ENCODE peak calls at places on chromosomes 11 and 22, in ten cellular contexts. N, T, A, D, P, R, V, Q, Z and E are unnamed samples.
A peak's percentile ranks its signal among the peaks of the same experiment; 100 is the strongest.

GRCh38 chr11:131663403-131664200 is 293.2 kb downstream of the NTM start:
- DNase-seq in Z (no peak), R (no peak), T (no peak), V (no peak), Q (no peak), D (no peak), A (no peak), P (no peak), N (no peak), E (no peak)

GRCh38 chr11:32870676-32871075 is 21.9 kb upstream of the QSER1 start:
- DNase-seq in D (no peak), T (no peak), V (no peak), N (no peak), A (no peak), R (peak; percentile 47), Z (no peak), P (no peak), Q (no peak), E (peak; percentile 24)

GRCh38 chr22:35426801-35427140 is 26.8 kb downstream of the MCM5 start:
- DNase-seq in D (no peak), V (no peak), T (no peak), A (no peak), Z (no peak), N (no peak), Q (no peak), R (no peak), P (no peak), E (no peak)

GRCh38 chr11:62148271-62148980 is 24.6 kb downstream of the INCENP start:
- DNase-seq in Q (no peak), N (no peak), T (peak; percentile 9), V (no peak), R (no peak), D (peak; percentile 45), Z (no peak), P (no peak), A (no peak), E (no peak)

GRCh38 chr11:117822522-117823033 is 2.0 kb downstream of the FXYD2 start:
- DNase-seq in R (no peak), N (peak; percentile 55), A (no peak), V (no peak), T (no peak), Q (no peak), D (no peak), Z (no peak), P (no peak), E (no peak)

GRCh38 chr11:68052137-68052873 is 13.5 kb downstream of the TCIRG1 start:
- DNase-seq in Q (no peak), N (no peak), T (no peak), R (no peak), Z (no peak), P (no peak), A (no peak), D (no peak), V (no peak), E (no peak)

GRCh38 chr11:41328324-41328723 is 131.1 kb downstream of the LRRC4C start:
- DNase-seq in Z (no peak), R (no peak), N (no peak), A (no peak), D (no peak), Q (no peak), P (no peak), V (no peak), T (no peak), E (no peak)

GRCh38 chr11:116913000-116913399 is 75.6 kb upstream of the APOA1 start:
- DNase-seq in N (no peak), A (peak; percentile 73), V (no peak), P (no peak), R (no peak), Z (no peak), D (no peak), Q (peak; percentile 68), T (no peak), E (no peak)

GRCh38 chr11:127080735-127081134 is 80.2 kb upstream of the KIRREL3 start:
- DNase-seq in R (no peak), T (no peak), A (no peak), D (no peak), Q (no peak), N (no peak), V (no peak), P (no peak), Z (no peak), E (no peak)

GRCh38 chr11:76606102-76606793 is 64.3 kb downstream of the LRRC32 start:
- DNase-seq in Z (no peak), P (peak; percentile 73), N (no peak), V (no peak), T (no peak), Q (no peak), D (no peak), A (peak; percentile 64), R (no peak), E (no peak)

GRCh38 chr11:71979582-71979981 is 19.1 kb upstream of the IL18BP start:
- DNase-seq in N (no peak), R (no peak), D (no peak), Q (no peak), P (no peak), V (no peak), T (no peak), A (no peak), Z (no peak), E (no peak)

GRCh38 chr11:129375731-129376657 is at the start of gene BARX2:
- DNase-seq in A (peak; percentile 40), R (no peak), Z (no peak), V (peak; percentile 26), D (peak; percentile 72), T (peak; percentile 82), P (no peak), Q (peak; percentile 65), N (peak; percentile 62), E (no peak)

GRCh38 chr11:132402056-132402684 is 1031.8 kb downstream of the NTM start:
- DNase-seq in R (no peak), P (peak; percentile 17), N (peak; percentile 63), T (no peak), A (peak; percentile 56), V (no peak), Z (no peak), Q (peak; percentile 62), D (no peak), E (peak; percentile 82)

GRCh38 chr22:32617883-32618282 is 143.3 kb downstream of the FBXO7 start:
- DNase-seq in P (no peak), Q (no peak), D (no peak), N (no peak), A (no peak), Z (no peak), R (no peak), T (no peak), V (no peak), E (no peak)

GRCh38 chr11:65185166-65185565 is 3.4 kb downstream of the CAPN1 start:
- DNase-seq in A (no peak), P (no peak), V (no peak), Z (no peak), R (no peak), T (no peak), N (no peak), Q (no peak), D (no peak), E (no peak)
- TF ChIP-seq CTCF in A (no peak), P (no peak), V (no peak), Z (no peak), R (no peak), T (no peak), N (no peak), Q (no peak), D (no peak), E (no peak)

GRCh38 chr11:108221401-108221800 is 1.0 kb downstream of the NPAT start:
- DNase-seq in D (no peak), T (no peak), R (no peak), V (no peak), Z (no peak), N (no peak), Q (peak; percentile 35), P (no peak), A (peak; percentile 48), E (no peak)

GRCh38 chr11:108221981-108222685 is at the start of gene NPAT:
- DNase-seq in V (no peak), P (no peak), Z (no peak), A (no peak), Q (peak; percentile 2), D (no peak), T (peak; percentile 31), N (no peak), R (peak; percentile 67), E (peak; percentile 53)

GRCh38 chr11:108222686-108223448 is at the start of gene ATM:
- DNase-seq in N (peak; percentile 100), P (peak; percentile 99), Z (peak; percentile 91), D (peak; percentile 99), T (peak; percentile 99), R (peak; percentile 99), Q (peak; percentile 99), A (peak; percentile 99), V (peak; percentile 98), E (peak; percentile 99)

GRCh38 chr11:108218912-108219783 is 3.3 kb downstream of the NPAT start:
- DNase-seq in Z (no peak), V (no peak), D (no peak), N (no peak), Q (no peak), A (no peak), R (no peak), P (no peak), T (no peak), E (no peak)

DNA sequence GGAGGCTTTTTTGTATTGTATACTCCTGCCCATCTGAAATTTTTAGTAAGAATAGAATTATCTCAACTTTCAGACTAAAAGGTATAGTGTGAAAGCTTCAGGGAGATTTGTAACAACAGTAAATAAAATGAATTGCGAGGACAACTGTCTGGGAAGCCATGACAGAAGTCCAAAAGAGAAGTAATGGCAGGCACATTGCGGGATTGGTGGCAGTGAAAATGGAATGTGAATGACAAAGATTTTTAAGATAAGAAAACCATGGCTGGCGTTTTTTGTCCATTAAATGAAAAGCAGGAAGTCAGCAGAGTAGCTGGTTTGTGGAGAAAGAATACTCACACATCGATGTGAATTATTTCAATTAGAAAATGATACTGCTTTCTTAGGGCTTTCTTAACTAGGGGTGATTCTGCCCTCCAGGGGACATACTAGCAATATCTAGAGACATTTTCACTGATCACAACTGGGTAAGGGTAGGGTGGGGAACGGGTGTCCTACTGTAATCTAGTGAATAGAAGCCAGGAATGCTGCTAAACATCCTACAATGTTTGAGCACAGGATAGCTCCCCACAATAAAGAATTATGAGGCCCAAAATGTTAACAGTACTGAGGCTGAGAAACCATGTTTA is 1.6 kb downstream of the NPAT start:
- DNase-seq in A (no peak), Q (no peak), T (no peak), D (no peak), R (no peak), N (no peak), P (no peak), Z (no peak), V (no peak), E (peak; percentile 45)
- TF ChIP-seq CTCF in A (no peak), Q (no peak), T (no peak), D (no peak), R (no peak), N (no peak), P (no peak), Z (no peak), V (no peak), E (peak; percentile 4)

GRCh38 chr11:894575-895201 is 15.9 kb downstream of the CHID1 start:
- DNase-seq in V (no peak), Z (no peak), Q (no peak), D (no peak), A (no peak), N (no peak), P (no peak), T (no peak), R (no peak), E (no peak)
- TF ChIP-seq CTCF in V (peak; percentile 23), Z (no peak), Q (no peak), D (no peak), A (no peak), N (no peak), P (no peak), T (no peak), R (no peak), E (no peak)

GRCh38 chr11:7299393-7299792 is 47.7 kb downstream of the SYT9 start:
- DNase-seq in T (no peak), V (no peak), R (no peak), Q (no peak), D (no peak), P (no peak), N (no peak), Z (no peak), A (no peak), E (no peak)
- TF ChIP-seq CTCF in T (no peak), V (peak; percentile 25), R (no peak), Q (no peak), D (no peak), P (no peak), N (no peak), Z (no peak), A (no peak), E (no peak)